ENCODE peak calls at places on chromosome X, in eight cellular contexts. V is CD8-positive, alpha-beta T cell; O is left lung; K is HCT116; M is IMR-90; Y is psoas muscle; R is GM12878; A is A549. E is an unnamed sample. For H3K4me1, the result is how much of the 10 kb centered on the place peaks cover.

GRCh38 chrX:78314561-78314960 is 12.8 kb downstream of the CYSLTR1 start:
- ATAC-seq in V (no peak), O (no peak), K (no peak), M (no peak), Y (no peak), R (peak), A (no peak), E (no peak)

GRCh38 chrX:68938244-68939004 is 109.6 kb downstream of the EFNB1 start:
- ATAC-seq in V (no peak), O (peak), K (no peak), M (peak), Y (no peak), R (no peak), A (no peak), E (peak)

GRCh38 chrX:115459883-115460564 is 101.0 kb upstream of the PLS3 start:
- ATAC-seq in V (no peak), O (peak), K (no peak), M (peak), Y (no peak), R (no peak), A (no peak), E (no peak)

GRCh38 chrX:111445485-111445884 is 33.5 kb upstream of the DCX start:
- ATAC-seq in V (no peak), O (peak), K (peak), M (peak), Y (no peak), R (peak), A (peak), E (no peak)

GRCh38 chrX:54427837-54428424 is 12.3 kb upstream of the TSR2 start:
- ATAC-seq in V (no peak), O (no peak), K (no peak), M (no peak), Y (no peak), R (no peak), A (no peak), E (no peak)

GRCh38 chrX:18617351-18617750 is 54.6 kb downstream of the RS1 start:
- ATAC-seq in V (no peak), O (peak), K (peak), M (peak), Y (no peak), R (no peak), A (peak), E (no peak)

GRCh38 chrX:74297766-74298165 is 6.2 kb upstream of the ZCCHC13 start:
- ATAC-seq in V (no peak), O (no peak), K (no peak), M (no peak), Y (no peak), R (no peak), A (no peak), E (no peak)

GRCh38 chrX:15515931-15516330 is 15.3 kb downstream of the BMX start:
- ATAC-seq in V (no peak), O (no peak), K (no peak), M (no peak), Y (no peak), R (no peak), A (no peak), E (peak)

GRCh38 chrX:110341189-110342035 is 17.2 kb upstream of the RTL9 start:
- ATAC-seq in V (no peak), O (no peak), K (peak), M (peak), Y (no peak), R (peak), A (peak), E (no peak)

GRCh38 chrX:103373581-103373980 is 2.8 kb upstream of the BEX3 start:
- ATAC-seq in V (no peak), O (no peak), K (no peak), M (no peak), Y (no peak), R (no peak), A (no peak), E (no peak)

GRCh38 chrX:109843963-109844751 is 111.1 kb upstream of the ACSL4 start:
- ATAC-seq in V (no peak), O (no peak), K (no peak), M (no peak), Y (no peak), R (peak), A (no peak), E (no peak)

GRCh38 chrX:129825746-129826505 is 17.8 kb downstream of the ZDHHC9 start:
- ATAC-seq in V (no peak), O (no peak), K (no peak), M (no peak), Y (no peak), R (no peak), A (no peak), E (no peak)

GRCh38 chrX:47751670-47752069 is 85.0 kb upstream of the ZNF81 start:
- ATAC-seq in V (no peak), O (peak), K (peak), M (peak), Y (peak), R (peak), A (peak), E (no peak)

GRCh38 chrX:9285342-9285771 is 179.5 kb upstream of the TBL1X start:
- ATAC-seq in V (peak), O (no peak), K (no peak), M (no peak), Y (no peak), R (no peak), A (no peak), E (no peak)

GRCh38 chrX:53583571-53583970 is 102.9 kb downstream of the HUWE1 start:
- ATAC-seq in V (no peak), O (no peak), K (no peak), M (no peak), Y (no peak), R (no peak), A (no peak), E (no peak)

GRCh38 chrX:73916931-73917657 is 354.1 kb downstream of the CHIC1 start:
- ATAC-seq in V (no peak), O (peak), K (no peak), M (peak), Y (no peak), R (no peak), A (peak), E (no peak)

GRCh38 chrX:72100051-72100755 is 31.5 kb downstream of the RTL5 start:
- ATAC-seq in V (peak), O (peak), K (no peak), M (no peak), Y (no peak), R (peak), A (no peak), E (no peak)

GRCh38 chrX:136850441-136851175 is 29.9 kb downstream of the RBMX start:
- ATAC-seq in V (no peak), O (peak), K (no peak), M (no peak), Y (peak), R (no peak), A (no peak), E (peak)

GRCh38 chrX:70908541-70908940 is at the start of gene TEX11:
- ATAC-seq in V (no peak), O (no peak), K (no peak), M (no peak), Y (no peak), R (no peak), A (no peak), E (no peak)

GRCh38 chrX:56253832-56254703 is 21.9 kb downstream of the KLF8 start:
- ATAC-seq in V (no peak), O (no peak), K (no peak), M (no peak), Y (no peak), R (no peak), A (no peak), E (no peak)

GRCh38 chrX:134443020-134443419 is 16.9 kb upstream of the HPRT1 start:
- ATAC-seq in V (no peak), O (no peak), K (no peak), M (no peak), Y (no peak), R (peak), A (no peak), E (no peak)

GRCh38 chrX:136659174-136659573 is 11.2 kb downstream of the CD40LG start:
- ATAC-seq in V (no peak), O (no peak), K (no peak), M (no peak), Y (peak), R (no peak), A (no peak), E (no peak)

GRCh38 chrX:87572911-87573310 is 55.3 kb downstream of the KLHL4 start:
- ATAC-seq in V (no peak), O (no peak), K (no peak), M (no peak), Y (no peak), R (no peak), A (no peak), E (no peak)

GRCh38 chrX:73213734-73214133 is 917 bp downstream of the NAP1L2 start:
- ATAC-seq in V (no peak), O (no peak), K (no peak), M (no peak), Y (no peak), R (no peak), A (no peak), E (no peak)

GRCh38 chrX:46184749-46185148 is 360.5 kb downstream of the ZNF674 start:
- ATAC-seq in V (no peak), O (no peak), K (no peak), M (no peak), Y (no peak), R (no peak), A (no peak), E (no peak)

GRCh38 chrX:25531096-25531495 is 515.3 kb upstream of the ARX start:
- ATAC-seq in V (no peak), O (no peak), K (no peak), M (no peak), Y (no peak), R (no peak), A (no peak), E (no peak)

GRCh38 chrX:54029543-54030143 is 14.6 kb downstream of the PHF8 start:
- ATAC-seq in V (no peak), O (peak), K (no peak), M (no peak), Y (no peak), R (no peak), A (no peak), E (no peak)

GRCh38 chrX:135416546-135416945 is 5.2 kb upstream of the SMIM10L2A start:
- ATAC-seq in V (no peak), O (no peak), K (peak), M (no peak), Y (no peak), R (no peak), A (no peak), E (no peak)

GRCh38 chrX:123704781-123705180 is 28.1 kb downstream of the THOC2 start:
- ATAC-seq in V (no peak), O (no peak), K (no peak), M (no peak), Y (no peak), R (no peak), A (no peak), E (no peak)

DNA sequence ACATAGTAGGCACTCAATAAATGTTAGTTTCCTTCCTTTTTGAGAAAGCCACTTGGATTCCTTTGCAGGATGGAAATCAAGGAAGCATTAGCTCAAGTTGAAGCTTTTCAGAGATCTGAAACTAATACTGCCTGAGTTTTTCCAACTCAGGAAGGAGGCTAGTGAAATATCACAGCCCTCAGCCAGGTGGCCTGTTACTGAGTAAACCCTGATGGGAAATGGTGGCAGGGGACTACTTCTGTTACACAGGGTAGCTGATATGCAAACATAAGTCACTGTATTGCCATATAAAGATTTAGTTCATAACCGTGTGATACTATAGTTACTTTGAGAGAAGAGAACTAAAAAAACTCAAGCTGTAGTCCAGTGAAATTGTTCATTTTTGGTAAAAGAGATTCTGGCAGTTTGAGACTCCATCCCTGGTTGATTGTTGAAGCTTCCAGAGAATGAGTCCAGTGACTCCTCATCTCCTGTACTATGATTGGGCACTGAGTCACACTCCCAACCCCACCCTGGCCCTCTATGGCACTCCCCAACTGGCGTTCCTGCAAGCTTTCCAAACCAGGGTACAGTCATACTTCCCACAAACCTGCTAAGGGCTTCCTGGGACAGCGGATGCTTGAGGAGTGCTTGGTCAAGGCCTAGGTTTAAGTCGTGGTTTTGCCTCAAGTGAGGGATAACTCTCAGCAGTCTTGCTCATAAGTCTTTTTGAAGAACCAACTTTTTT is 81.8 kb downstream of the MID1IP1 start:
- ATAC-seq in V (no peak), O (peak), K (peak), M (peak), Y (peak), R (no peak), A (no peak), E (no peak)
- H3K4me1 ChIP-seq in V (under half), O (under half), K (under half), M (under half), Y (under half), R (under half), A (under half), E (under half)

DNA sequence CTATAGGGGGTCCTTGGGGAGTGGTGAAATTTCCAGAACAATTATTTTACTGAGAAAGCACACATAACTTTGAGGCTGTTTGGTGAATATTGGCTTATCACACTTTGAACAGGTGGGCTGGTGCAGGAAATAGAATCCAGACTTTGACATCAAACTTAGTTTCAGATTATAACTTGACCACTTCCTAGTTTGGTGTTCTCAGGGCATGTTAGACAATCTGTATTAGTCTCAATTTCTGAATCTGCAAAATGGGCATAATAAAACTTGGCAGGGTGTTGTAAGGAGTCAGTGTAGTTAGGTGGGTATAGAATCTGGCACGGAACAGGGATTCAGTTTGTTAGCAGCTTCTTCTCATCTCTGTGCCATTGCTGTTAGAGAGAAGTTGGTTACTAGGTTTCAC is 43.3 kb upstream of the MBNL3 start:
- ATAC-seq in V (no peak), O (no peak), K (no peak), M (no peak), Y (no peak), R (peak), A (no peak), E (no peak)
- H3K4me1 ChIP-seq in V (under half), O (under half), K (under half), M (under half), Y (under half), R (under half), A (under half), E (under half)

GRCh38 chrX:13762015-13762414 is 27.5 kb downstream of the OFD1 start:
- ATAC-seq in V (no peak), O (no peak), K (no peak), M (no peak), Y (no peak), R (no peak), A (no peak), E (no peak)

GRCh38 chrX:13760428-13760827 is 25.9 kb downstream of the OFD1 start:
- ATAC-seq in V (no peak), O (no peak), K (no peak), M (no peak), Y (no peak), R (no peak), A (no peak), E (no peak)

GRCh38 chrX:13759152-13759718 is 24.7 kb downstream of the OFD1 start:
- ATAC-seq in V (no peak), O (no peak), K (no peak), M (no peak), Y (no peak), R (peak), A (no peak), E (no peak)

GRCh38 chrX:13763489-13763888 is 28.9 kb downstream of the OFD1 start:
- ATAC-seq in V (no peak), O (no peak), K (no peak), M (no peak), Y (no peak), R (no peak), A (no peak), E (peak)

GRCh38 chrX:13761606-13762005 is 27.1 kb downstream of the OFD1 start:
- ATAC-seq in V (no peak), O (no peak), K (no peak), M (peak), Y (no peak), R (peak), A (no peak), E (no peak)
- H3K4me1 ChIP-seq in V (under half), O (under half), K (under half), M (under half), Y (under half), R (under half), A (under half), E (under half)

GRCh38 chrX:148784137-148784536 is 283.7 kb downstream of the AFF2 start:
- ATAC-seq in V (no peak), O (no peak), K (no peak), M (no peak), Y (no peak), R (no peak), A (no peak), E (no peak)

GRCh38 chrX:148784859-148785655 is 284.6 kb downstream of the AFF2 start:
- ATAC-seq in V (no peak), O (no peak), K (no peak), M (no peak), Y (no peak), R (peak), A (no peak), E (no peak)
- H3K4me1 ChIP-seq in V (under half), O (under half), K (under half), M (under half), Y (under half), R (under half), A (under half), E (under half)

GRCh38 chrX:49878128-49878833 is 1.0 kb upstream of the USP27X start:
- ATAC-seq in V (no peak), O (no peak), K (no peak), M (peak), Y (peak), R (no peak), A (no peak), E (peak)
- H3K4me1 ChIP-seq in V (under half), O (under half), K (under half), M (under half), Y (under half), R (under half), A (under half), E (under half)

GRCh38 chrX:138849521-138849920 is 138.0 kb upstream of the FGF13 start:
- ATAC-seq in V (no peak), O (no peak), K (no peak), M (no peak), Y (no peak), R (no peak), A (no peak), E (no peak)
- H3K4me1 ChIP-seq in V (under half), O (under half), K (under half), M (under half), Y (under half), R (under half), A (under half), E (under half)

DNA sequence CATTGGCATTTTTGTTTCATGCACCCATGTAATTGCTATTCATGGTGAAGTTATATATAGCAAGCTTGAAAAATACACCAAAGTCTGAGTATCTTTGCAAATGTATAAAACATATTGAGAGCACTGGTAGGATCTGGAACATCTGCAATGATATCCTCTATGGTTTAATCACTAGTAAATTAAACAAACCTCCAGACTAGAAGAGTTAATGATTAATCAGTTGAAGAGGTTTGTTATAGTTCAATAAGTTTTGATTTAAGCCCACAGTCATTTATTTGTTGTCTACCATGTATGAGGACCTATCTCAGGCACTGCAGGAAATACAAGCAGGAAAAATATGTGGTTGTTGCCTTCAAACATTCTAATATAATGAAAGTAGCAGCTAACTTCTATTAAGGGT is 16.4 kb downstream of the CYBB start:
- ATAC-seq in V (no peak), O (no peak), K (no peak), M (no peak), Y (no peak), R (no peak), A (no peak), E (no peak)
- H3K4me1 ChIP-seq in V (under half), O (under half), K (under half), M (under half), Y (under half), R (under half), A (under half), E (under half)

GRCh38 chrX:150306002-150306401 is 57.1 kb upstream of the MAMLD1 start:
- ATAC-seq in V (no peak), O (no peak), K (no peak), M (no peak), Y (no peak), R (no peak), A (no peak), E (no peak)
- H3K4me1 ChIP-seq in V (under half), O (under half), K (under half), M (under half), Y (under half), R (under half), A (under half), E (under half)

GRCh38 chrX:107738768-107739167 is 36.8 kb downstream of the TSC22D3 start:
- ATAC-seq in V (no peak), O (no peak), K (no peak), M (no peak), Y (no peak), R (no peak), A (no peak), E (no peak)
- H3K4me1 ChIP-seq in V (under half), O (under half), K (under half), M (under half), Y (half or more), R (under half), A (under half), E (under half)

E was measured in gastroesophageal sphincter.